ENCODE peak calls at places on chromosomes 2 and 18, in nine cellular contexts. K is kidney epithelial cell, A is WTC11, X is endothelial cell, J is body of pancreas, L is IMR-90, O is BJ, W is AG04449, Q is foreskin keratinocyte. V is an unnamed sample.

GRCh38 chr2:2577366-2577765 is 246.3 kb upstream of the MYT1L start:
- DNase-seq in K (no peak), A (no peak), X (no peak), J (peak), L (no peak), O (no peak), W (no peak), Q (no peak), V (peak)

GRCh38 chr2:240244543-240244942 is 104.1 kb upstream of the OTOS start:
- DNase-seq in K (no peak), A (no peak), X (no peak), J (no peak), L (no peak), O (no peak), W (no peak), Q (no peak), V (peak)

GRCh38 chr18:47669815-47670214 is 260.6 kb downstream of the SMAD2 start:
- DNase-seq in K (no peak), A (no peak), X (no peak), J (no peak), L (no peak), O (no peak), W (no peak), Q (no peak), V (no peak)

GRCh38 chr2:42493468-42493884 is 306 bp downstream of the KCNG3 start:
- DNase-seq in K (no peak), A (no peak), X (no peak), J (no peak), L (no peak), O (no peak), W (no peak), Q (no peak), V (no peak)

GRCh38 chr2:201432551-201433388 is 18.5 kb downstream of the TRAK2 start:
- DNase-seq in K (no peak), A (no peak), X (no peak), J (no peak), L (peak), O (no peak), W (no peak), Q (no peak), V (no peak)

GRCh38 chr2:233217892-233218377 is 33.5 kb upstream of the ATG16L1 start:
- DNase-seq in K (no peak), A (no peak), X (no peak), J (no peak), L (no peak), O (no peak), W (no peak), Q (no peak), V (no peak)

GRCh38 chr2:62919041-62919440 is 131.6 kb upstream of the OTX1 start:
- DNase-seq in K (no peak), A (no peak), X (no peak), J (no peak), L (no peak), O (no peak), W (no peak), Q (no peak), V (no peak)

GRCh38 chr2:102235491-102235890 is 48.7 kb downstream of the IL1RL2 start:
- DNase-seq in K (no peak), A (peak), X (peak), J (no peak), L (peak), O (no peak), W (no peak), Q (no peak), V (no peak)

GRCh38 chr18:40079786-40080185 is 1875.2 kb upstream of the PIK3C3 start:
- DNase-seq in K (no peak), A (no peak), X (no peak), J (no peak), L (no peak), O (no peak), W (no peak), Q (no peak), V (no peak)

GRCh38 chr2:231666171-231667095 is 41.9 kb upstream of the PTMA start:
- DNase-seq in K (peak), A (peak), X (peak), J (peak), L (peak), O (peak), W (peak), Q (peak), V (peak)

GRCh38 chr2:239640676-239641580 is 240.1 kb upstream of the HDAC4 start:
- DNase-seq in K (no peak), A (no peak), X (no peak), J (no peak), L (no peak), O (no peak), W (no peak), Q (no peak), V (peak)

GRCh38 chr2:210586381-210586780 is 30.0 kb downstream of the CPS1 start:
- DNase-seq in K (no peak), A (no peak), X (no peak), J (no peak), L (peak), O (no peak), W (peak), Q (no peak), V (no peak)

GRCh38 chr18:2854871-2855270 is 8.1 kb downstream of the EMILIN2 start:
- DNase-seq in K (no peak), A (no peak), X (no peak), J (no peak), L (no peak), O (no peak), W (no peak), Q (no peak), V (no peak)

GRCh38 chr2:88832992-88833389 is 141.5 kb downstream of the RPIA start:
- DNase-seq in K (no peak), A (no peak), X (no peak), J (no peak), L (no peak), O (no peak), W (no peak), Q (no peak), V (no peak)

GRCh38 chr2:200397785-200398184 is 91.3 kb downstream of the SPATS2L start:
- DNase-seq in K (no peak), A (no peak), X (no peak), J (no peak), L (peak), O (no peak), W (no peak), Q (peak), V (no peak)

DNA sequence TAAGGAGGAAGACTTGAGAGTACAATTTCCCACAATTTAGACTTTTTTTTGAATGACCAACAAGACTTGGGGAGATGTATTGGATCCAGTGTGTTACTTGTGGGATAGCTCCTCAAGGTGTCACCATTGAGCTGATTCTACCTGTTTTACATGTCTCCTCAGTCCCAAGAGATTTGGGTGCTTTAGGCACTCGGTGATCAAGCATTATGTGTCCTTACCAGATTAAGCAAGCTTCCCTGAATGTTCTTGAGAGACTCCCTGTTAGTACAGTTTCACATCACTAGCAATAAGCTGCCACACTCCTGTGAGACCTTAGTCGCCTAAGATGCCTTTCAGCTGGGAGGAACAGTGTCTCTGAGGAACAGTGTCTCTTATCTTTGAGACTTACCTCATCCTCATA is 384.3 kb upstream of the SYT4 start:
- DNase-seq in K (peak), A (peak), X (peak), J (peak), L (peak), O (peak), W (peak), Q (peak), V (no peak)
- TF ChIP-seq CTCF in K (peak), A (no peak), X (no peak), J (peak), L (peak), O (peak), W (peak), Q (peak), V (peak)

GRCh38 chr18:72544092-72544886 is at the start of gene CBLN2:
- DNase-seq in K (no peak), A (peak), X (peak), J (peak), L (peak), O (no peak), W (no peak), Q (peak), V (no peak)
- TF ChIP-seq CTCF in K (peak), A (peak), X (no peak), J (peak), L (peak), O (peak), W (peak), Q (peak), V (peak)

DNA sequence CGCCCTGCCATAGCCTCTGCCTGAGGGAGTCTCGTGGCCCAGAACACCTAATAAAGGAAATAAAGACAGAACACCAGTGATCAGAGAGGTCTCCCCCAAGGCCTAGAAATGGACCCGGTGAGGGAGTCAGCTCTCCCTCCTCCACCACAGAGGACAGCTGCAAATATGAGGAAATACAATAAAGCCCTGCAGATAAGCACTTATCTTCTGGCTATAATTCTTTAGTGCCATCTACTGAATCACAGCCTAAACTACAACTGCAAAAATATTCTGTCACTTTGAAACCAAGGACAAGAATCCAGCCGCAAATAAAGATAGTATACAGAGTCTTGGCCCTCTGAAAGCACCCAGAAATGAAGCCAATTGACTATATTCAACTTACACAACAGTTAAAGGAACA is 42.4 kb upstream of the TACR1 start:
- DNase-seq in K (no peak), A (no peak), X (no peak), J (no peak), L (peak), O (no peak), W (no peak), Q (no peak), V (no peak)
- TF ChIP-seq CTCF in K (peak), A (no peak), X (no peak), J (no peak), L (peak), O (peak), W (no peak), Q (peak), V (no peak)

DNA sequence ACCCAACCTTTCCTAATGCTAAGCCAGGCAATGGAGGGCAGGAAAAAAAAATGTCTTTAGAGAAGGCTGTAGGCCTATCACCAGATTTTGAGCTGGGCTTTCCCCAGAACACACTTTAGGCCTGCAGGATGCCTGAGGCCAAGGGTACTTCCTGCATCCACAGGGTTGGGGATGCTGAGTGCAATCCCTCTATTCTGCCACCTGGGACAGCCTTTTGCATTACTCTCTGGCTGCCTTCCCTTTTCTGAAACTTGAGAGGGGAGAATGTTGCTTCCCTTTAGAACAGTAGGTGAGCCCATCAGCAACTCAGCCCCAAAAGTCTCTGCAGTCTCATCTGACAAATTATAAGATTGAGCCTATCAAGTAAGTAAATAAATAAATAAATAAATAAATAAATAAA is 195.2 kb downstream of the SLC8A1 start:
- DNase-seq in K (no peak), A (peak), X (peak), J (no peak), L (no peak), O (no peak), W (no peak), Q (peak), V (no peak)
- TF ChIP-seq CTCF in K (peak), A (no peak), X (no peak), J (no peak), L (peak), O (peak), W (peak), Q (peak), V (peak)

GRCh38 chr2:24022324-24022974 is 12.6 kb downstream of the MFSD2B start:
- DNase-seq in K (no peak), A (no peak), X (no peak), J (no peak), L (no peak), O (no peak), W (no peak), Q (no peak), V (no peak)

GRCh38 chr2:24019729-24020128 is 9.8 kb downstream of the MFSD2B start:
- DNase-seq in K (no peak), A (no peak), X (no peak), J (no peak), L (no peak), O (no peak), W (no peak), Q (no peak), V (no peak)

GRCh38 chr2:24024018-24024417 is 14.1 kb downstream of the MFSD2B start:
- DNase-seq in K (no peak), A (peak), X (no peak), J (no peak), L (peak), O (no peak), W (no peak), Q (no peak), V (no peak)

GRCh38 chr2:24022975-24023575 is 13.2 kb downstream of the MFSD2B start:
- DNase-seq in K (no peak), A (no peak), X (no peak), J (no peak), L (no peak), O (no peak), W (no peak), Q (no peak), V (no peak)

GRCh38 chr2:24021122-24021998 is 11.5 kb downstream of the MFSD2B start:
- DNase-seq in K (no peak), A (peak), X (peak), J (peak), L (no peak), O (no peak), W (no peak), Q (peak), V (no peak)
- TF ChIP-seq CTCF in K (no peak), A (peak), X (no peak), J (peak), L (peak), O (peak), W (peak), Q (peak), V (no peak)

GRCh38 chr2:54158311-54158710 is 42.9 kb downstream of the ACYP2 start:
- DNase-seq in K (no peak), A (no peak), X (no peak), J (no peak), L (no peak), O (no peak), W (no peak), Q (no peak), V (no peak)

GRCh38 chr2:54166121-54166773 is 50.8 kb downstream of the ACYP2 start:
- DNase-seq in K (no peak), A (no peak), X (no peak), J (no peak), L (peak), O (no peak), W (no peak), Q (peak), V (no peak)

DNA sequence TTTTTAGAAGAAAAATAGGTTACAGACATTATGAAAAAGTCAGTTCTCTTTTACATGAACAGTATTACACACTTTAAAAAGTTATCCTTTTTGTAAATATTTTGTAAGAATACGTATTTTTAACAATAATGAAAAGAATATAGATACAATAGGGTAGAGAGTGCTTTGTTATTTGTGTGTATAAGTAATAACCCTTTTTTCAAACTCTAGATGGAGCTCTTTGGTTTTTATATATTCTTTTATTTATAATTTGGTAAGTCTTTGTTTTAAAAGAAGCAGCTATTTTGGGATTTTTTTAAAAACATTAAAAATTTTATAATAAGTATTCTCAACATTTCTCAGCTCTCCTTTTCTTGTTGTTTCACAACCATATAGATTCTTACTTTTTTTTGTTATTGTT is 46.2 kb downstream of the ACYP2 start:
- DNase-seq in K (no peak), A (no peak), X (no peak), J (no peak), L (peak), O (no peak), W (no peak), Q (no peak), V (no peak)
- TF ChIP-seq CTCF in K (no peak), A (no peak), X (no peak), J (no peak), L (no peak), O (no peak), W (no peak), Q (peak), V (peak)